ENCODE peak calls at places on chromosomes 12 and 14, in eight cellular contexts. O, J, D, U, S, T, W and Q are unnamed samples.

GRCh38 chr14:65103150-65103760 is 938 bp upstream of the MAX start:
- DNase-seq in O (no peak), J (peak; percentile 44), D (no peak), U (peak; percentile 45), S (no peak), T (peak; percentile 41), W (no peak), Q (peak; percentile 10)

GRCh38 chr12:116539361-116539771 is 19.8 kb upstream of the MAP1LC3B2 start:
- DNase-seq in O (no peak), J (no peak), D (no peak), U (no peak), S (no peak), T (peak; percentile 14), W (no peak), Q (no peak)

GRCh38 chr12:7162691-7163114 is 26.8 kb upstream of the PEX5 start:
- DNase-seq in O (no peak), J (peak; percentile 53), D (no peak), U (peak; percentile 89), S (no peak), T (peak; percentile 17), W (no peak), Q (no peak)

GRCh38 chr12:30827406-30828055 is 72.8 kb upstream of the CAPRIN2 start:
- DNase-seq in O (no peak), J (no peak), D (no peak), U (no peak), S (no peak), T (no peak), W (no peak), Q (no peak)

GRCh38 chr12:111757361-111758119 is 9.2 kb upstream of the ALDH2 start:
- DNase-seq in O (no peak), J (peak; percentile 41), D (peak; percentile 70), U (no peak), S (no peak), T (peak; percentile 32), W (no peak), Q (peak; percentile 47)

GRCh38 chr12:88834226-88834625 is 254.0 kb upstream of the KITLG start:
- DNase-seq in O (no peak), J (no peak), D (no peak), U (no peak), S (no peak), T (peak; percentile 31), W (no peak), Q (no peak)

GRCh38 chr12:116044181-116044580 is 233.3 kb downstream of the MED13L start:
- DNase-seq in O (no peak), J (no peak), D (no peak), U (no peak), S (no peak), T (no peak), W (no peak), Q (no peak)

GRCh38 chr12:64682572-64683277 is 72.4 kb downstream of the RASSF3 start:
- DNase-seq in O (no peak), J (peak; percentile 52), D (peak; percentile 64), U (no peak), S (no peak), T (peak; percentile 79), W (no peak), Q (no peak)

GRCh38 chr12:98721204-98721702 is 76.2 kb downstream of the APAF1 start:
- DNase-seq in O (no peak), J (no peak), D (no peak), U (no peak), S (no peak), T (no peak), W (no peak), Q (no peak)

GRCh38 chr12:124783087-124783486 is 80.6 kb downstream of the SCARB1 start:
- DNase-seq in O (no peak), J (no peak), D (no peak), U (no peak), S (no peak), T (no peak), W (no peak), Q (no peak)

GRCh38 chr12:26010293-26010821 is 51.9 kb downstream of the RASSF8 start:
- DNase-seq in O (no peak), J (peak; percentile 35), D (no peak), U (peak; percentile 29), S (no peak), T (peak; percentile 55), W (no peak), Q (no peak)

GRCh38 chr12:78403681-78404080 is 460.9 kb upstream of the SYT1 start:
- DNase-seq in O (no peak), J (peak; percentile 33), D (no peak), U (no peak), S (no peak), T (peak; percentile 86), W (no peak), Q (no peak)

GRCh38 chr14:45085004-45085403 is 1.1 kb downstream of the PRPF39 start:
- DNase-seq in O (no peak), J (peak; percentile 26), D (no peak), U (no peak), S (no peak), T (peak; percentile 41), W (no peak), Q (no peak)

GRCh38 chr12:78530065-78530765 is 334.4 kb upstream of the SYT1 start:
- DNase-seq in O (no peak), J (peak; percentile 36), D (no peak), U (no peak), S (no peak), T (peak; percentile 74), W (no peak), Q (no peak)

GRCh38 chr12:7856516-7856915 is 16.2 kb downstream of the SLC2A14 start:
- DNase-seq in O (no peak), J (peak; percentile 12), D (no peak), U (no peak), S (no peak), T (no peak), W (no peak), Q (no peak)

GRCh38 chr12:3617565-3617964 is 126.6 kb downstream of the PRMT8 start:
- DNase-seq in O (no peak), J (no peak), D (no peak), U (no peak), S (no peak), T (no peak), W (no peak), Q (no peak)

GRCh38 chr14:50775357-50775756 is 55.6 kb downstream of the NIN start:
- DNase-seq in O (no peak), J (peak; percentile 70), D (no peak), U (no peak), S (no peak), T (peak; percentile 92), W (no peak), Q (no peak)

GRCh38 chr12:4849024-4849594 is 60.6 kb upstream of the KCNA1 start:
- DNase-seq in O (no peak), J (peak; percentile 80), D (no peak), U (peak; percentile 40), S (no peak), T (peak; percentile 51), W (peak; percentile 14), Q (no peak)

GRCh38 chr14:92041203-92041602 is 1.3 kb upstream of the TRIP11 start:
- DNase-seq in O (no peak), J (no peak), D (no peak), U (no peak), S (no peak), T (no peak), W (no peak), Q (no peak)

GRCh38 chr12:53096089-53096741 is 1.3 kb upstream of the IGFBP6 start:
- DNase-seq in O (no peak), J (peak; percentile 91), D (peak; percentile 94), U (no peak), S (no peak), T (peak; percentile 93), W (no peak), Q (no peak)

GRCh38 chr14:61977217-61977616 is 215.0 kb downstream of the SNAPC1 start:
- DNase-seq in O (no peak), J (no peak), D (no peak), U (no peak), S (no peak), T (peak; percentile 34), W (no peak), Q (no peak)

GRCh38 chr12:28974166-28974565 is 174.9 kb upstream of the FAR2 start:
- DNase-seq in O (no peak), J (no peak), D (no peak), U (no peak), S (no peak), T (peak; percentile 34), W (no peak), Q (no peak)

GRCh38 chr14:68386950-68387779 is 405.7 kb downstream of the ZFP36L1 start:
- DNase-seq in O (no peak), J (no peak), D (no peak), U (peak; percentile 13), S (no peak), T (no peak), W (no peak), Q (no peak)

GRCh38 chr14:105012171-105012985 is 8.5 kb downstream of the CDCA4 start:
- DNase-seq in O (no peak), J (no peak), D (no peak), U (no peak), S (no peak), T (no peak), W (no peak), Q (no peak)

GRCh38 chr14:26594148-26594547 is 3.7 kb downstream of the NOVA1 start:
- DNase-seq in O (no peak), J (no peak), D (no peak), U (no peak), S (no peak), T (no peak), W (no peak), Q (no peak)

GRCh38 chr14:74531467-74531866 is 37.9 kb downstream of the ISCA2 start:
- DNase-seq in O (no peak), J (peak; percentile 63), D (no peak), U (no peak), S (no peak), T (peak; percentile 54), W (no peak), Q (no peak)

GRCh38 chr12:54977857-54978256 is 6.7 kb downstream of the TESPA1 start:
- DNase-seq in O (no peak), J (no peak), D (no peak), U (no peak), S (no peak), T (no peak), W (no peak), Q (no peak)

GRCh38 chr12:115407723-115408122 is 723.7 kb upstream of the TBX3 start:
- DNase-seq in O (no peak), J (no peak), D (no peak), U (peak; percentile 71), S (no peak), T (no peak), W (no peak), Q (no peak)